ENCODE peak calls at places on chromosome 22, in four cellular contexts. O is hepatocyte, C is fibroblast of lung, A is A549. W is an unnamed sample.

GRCh38 chr22:40504285-40505249 is 132.0 kb downstream of the MRTFA start:
- DNase-seq in O (no peak), C (no peak), A (no peak), W (no peak)

GRCh38 chr22:50622723-50623327 is 5.1 kb downstream of the ARSA start:
- DNase-seq in O (no peak), C (no peak), A (no peak), W (peak; percentile 83)

GRCh38 chr22:44049369-44050231 is 25.5 kb downstream of the PARVB start:
- DNase-seq in O (no peak), C (no peak), A (no peak), W (no peak)

GRCh38 chr22:42869463-42869862 is 12.4 kb upstream of the ARFGAP3 start:
- DNase-seq in O (no peak), C (no peak), A (no peak), W (no peak)

GRCh38 chr22:47165338-47165931 is 403.0 kb downstream of the TBC1D22A start:
- DNase-seq in O (no peak), C (no peak), A (no peak), W (no peak)

GRCh38 chr22:27260087-27260730 is 541.3 kb downstream of the MN1 start:
- DNase-seq in O (no peak), C (no peak), A (no peak), W (no peak)

GRCh38 chr22:29305836-29306174 is 645 bp upstream of the GAS2L1 start:
- DNase-seq in O (no peak), C (no peak), A (no peak), W (no peak)

GRCh38 chr22:44202261-44202789 is 21.6 kb downstream of the PARVG start:
- DNase-seq in O (peak; percentile 48), C (peak; percentile 92), A (no peak), W (no peak)

GRCh38 chr22:29476116-29476515 is 3.9 kb upstream of the NEFH start:
- DNase-seq in O (no peak), C (no peak), A (no peak), W (no peak)

GRCh38 chr22:45548991-45549736 is 46.5 kb downstream of the FBLN1 start:
- DNase-seq in O (peak; percentile 82), C (peak; percentile 92), A (peak; percentile 88), W (no peak)

GRCh38 chr22:29146101-29146560 is 59.6 kb upstream of the EMID1 start:
- DNase-seq in O (no peak), C (no peak), A (no peak), W (no peak)

GRCh38 chr22:28029962-28030361 is 110.9 kb upstream of the PITPNB start:
- DNase-seq in O (no peak), C (no peak), A (no peak), W (no peak)

GRCh38 chr22:46672731-46673130 is 52.5 kb downstream of the GRAMD4 start:
- DNase-seq in O (no peak), C (no peak), A (no peak), W (no peak)

GRCh38 chr22:37048133-37048532 is 3.4 kb upstream of the KCTD17 start:
- DNase-seq in O (no peak), C (peak; percentile 17), A (no peak), W (no peak)

GRCh38 chr22:39306456-39307361 is 12.7 kb downstream of the RPL3 start:
- DNase-seq in O (no peak), C (no peak), A (peak; percentile 54), W (peak; percentile 50)

GRCh38 chr22:44615146-44615545 is 86.9 kb upstream of the PRR5 start:
- DNase-seq in O (no peak), C (no peak), A (no peak), W (no peak)

GRCh38 chr22:44340271-44341239 is 27.8 kb upstream of the SHISAL1 start:
- DNase-seq in O (no peak), C (no peak), A (no peak), W (no peak)

GRCh38 chr22:22855617-22856308 is 31.9 kb upstream of the IGLL5 start:
- DNase-seq in O (peak; percentile 52), C (no peak), A (no peak), W (peak; percentile 37)

GRCh38 chr22:43826142-43827093 is 14.3 kb upstream of the EFCAB6 start:
- DNase-seq in O (peak; percentile 75), C (peak; percentile 82), A (peak; percentile 46), W (peak; percentile 22)

GRCh38 chr22:40753114-40753513 is 66.0 kb downstream of the SLC25A17 start:
- DNase-seq in O (no peak), C (no peak), A (no peak), W (no peak)

GRCh38 chr22:27493797-27494196 is 307.8 kb downstream of the MN1 start:
- DNase-seq in O (no peak), C (no peak), A (no peak), W (no peak)

GRCh38 chr22:46413725-46414379 is 78.3 kb downstream of the TRMU start:
- DNase-seq in O (no peak), C (peak; percentile 43), A (no peak), W (no peak)

GRCh38 chr22:43207386-43207785 is 20.5 kb upstream of the TTLL12 start:
- DNase-seq in O (no peak), C (no peak), A (no peak), W (no peak)

GRCh38 chr22:31346255-31346732 is at the start of gene PATZ1:
- DNase-seq in O (peak; percentile 86), C (peak; percentile 75), A (peak; percentile 88), W (peak; percentile 77)

GRCh38 chr22:49975543-49976389 is 15.2 kb downstream of the PIM3 start:
- DNase-seq in O (no peak), C (peak; percentile 24), A (peak; percentile 41), W (no peak)

GRCh38 chr22:39128508-39128907 is 24.0 kb downstream of the CBX7 start:
- DNase-seq in O (no peak), C (no peak), A (no peak), W (peak; percentile 68)

GRCh38 chr22:21758056-21758455 is 22.5 kb upstream of the YPEL1 start:
- DNase-seq in O (no peak), C (peak; percentile 12), A (no peak), W (no peak)

GRCh38 chr22:21753374-21754111 is 17.9 kb upstream of the YPEL1 start:
- DNase-seq in O (no peak), C (no peak), A (no peak), W (no peak)

GRCh38 chr22:21755855-21756284 is 20.3 kb upstream of the YPEL1 start:
- DNase-seq in O (no peak), C (peak; percentile 85), A (no peak), W (no peak)

GRCh38 chr22:21752276-21752675 is 16.7 kb upstream of the YPEL1 start:
- DNase-seq in O (no peak), C (no peak), A (no peak), W (no peak)

DNA sequence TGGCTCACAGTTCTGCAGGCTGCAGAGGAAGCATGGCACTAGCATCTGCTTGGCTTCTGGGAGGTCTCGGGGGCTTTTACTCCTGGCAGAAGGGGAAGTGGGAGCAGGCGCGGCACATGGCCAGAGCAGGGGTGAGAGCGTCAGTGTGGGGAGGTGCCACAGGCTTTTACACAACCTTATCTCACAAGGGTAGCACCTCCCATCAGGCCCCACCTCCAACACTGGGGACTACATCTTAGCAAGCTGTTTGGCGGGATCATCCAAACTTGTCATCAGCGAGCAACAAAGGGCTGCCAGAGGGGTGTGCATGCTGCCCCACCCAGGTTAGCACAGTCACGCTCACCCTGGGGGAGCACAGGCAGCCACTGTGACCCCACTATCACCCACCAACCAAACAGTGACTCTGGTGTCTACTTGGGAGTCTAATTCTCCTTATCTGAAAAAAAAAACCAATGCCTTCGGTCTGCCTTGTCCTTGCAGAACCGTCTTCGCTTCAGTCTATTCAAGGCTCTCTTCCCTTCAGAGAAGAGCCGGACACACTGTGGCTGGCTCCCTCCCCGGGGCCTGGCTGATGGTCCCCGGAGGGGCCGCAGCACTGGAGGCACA is 19.0 kb upstream of the YPEL1 start:
- DNase-seq in O (no peak), C (peak; percentile 12), A (no peak), W (no peak)
- H3K4me3 ChIP-seq in O (no peak overlapping the region), C (no peak overlapping the region), A (no peak overlapping the region), W (no peak overlapping the region)

GRCh38 chr22:17994424-17995108 is 29.8 kb downstream of the MICAL3 start:
- DNase-seq in O (no peak), C (no peak), A (no peak), W (no peak)
- H3K4me2 ChIP-seq in O (no peak overlapping the region), C (no peak overlapping the region), A (no peak overlapping the region), W (no peak overlapping the region)

DNA sequence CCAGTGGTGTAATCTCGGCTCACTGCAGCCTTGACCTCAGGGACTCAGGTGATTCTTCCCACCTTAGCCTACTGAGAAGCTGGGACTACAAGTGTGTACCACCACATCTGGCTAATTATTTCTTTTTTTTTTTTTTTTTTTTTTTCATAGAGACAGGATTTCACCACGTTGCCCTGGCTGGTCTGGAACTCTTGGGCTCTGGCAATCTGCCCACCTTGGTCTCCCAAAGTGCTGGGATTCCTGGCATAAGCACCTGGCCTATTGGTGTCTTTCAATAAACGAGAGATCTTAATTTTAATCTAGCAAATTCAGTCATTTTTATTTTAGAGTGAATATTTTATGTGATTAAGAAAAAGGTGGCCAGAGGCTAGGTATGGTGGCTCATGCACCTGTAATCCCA is 40.1 kb downstream of the DGCR2 start:
- DNase-seq in O (no peak), C (no peak), A (no peak), W (no peak)
- H3K4me3 ChIP-seq in O (no peak overlapping the region), C (no peak overlapping the region), A (no peak overlapping the region), W (no peak overlapping the region)

GRCh38 chr22:24457894-24458293 is 30.5 kb downstream of the ADORA2A start:
- DNase-seq in O (no peak), C (no peak), A (no peak), W (no peak)

GRCh38 chr22:24455751-24456426 is 28.5 kb downstream of the ADORA2A start:
- DNase-seq in O (no peak), C (no peak), A (no peak), W (no peak)

GRCh38 chr22:24451162-24451561 is 23.8 kb downstream of the ADORA2A start:
- DNase-seq in O (no peak), C (no peak), A (no peak), W (no peak)

GRCh38 chr22:24453853-24454252 is 26.5 kb downstream of the ADORA2A start:
- DNase-seq in O (no peak), C (no peak), A (no peak), W (no peak)

GRCh38 chr22:24455039-24455438 is 27.6 kb downstream of the ADORA2A start:
- DNase-seq in O (no peak), C (no peak), A (no peak), W (no peak)
- H3K4me2 ChIP-seq in O (no peak overlapping the region), C (no peak overlapping the region), A (no peak overlapping the region), W (no peak overlapping the region)

DNA sequence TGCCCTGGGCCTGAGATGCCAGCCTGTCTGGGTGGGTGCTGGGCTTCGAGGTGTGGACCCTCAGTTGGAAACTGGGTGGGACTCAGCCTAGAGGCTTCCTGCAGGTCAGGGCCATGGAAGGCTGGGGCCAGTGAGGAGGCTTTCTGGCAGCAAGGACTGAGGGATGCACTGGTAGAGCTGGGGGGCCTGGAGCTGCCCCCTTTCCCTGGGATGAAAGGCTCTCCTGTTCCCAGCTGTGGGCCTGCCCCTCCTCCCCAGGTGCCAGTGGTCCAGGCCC is 2.5 kb downstream of the SEPTIN5 start:
- DNase-seq in O (no peak), C (no peak), A (no peak), W (no peak)
- H3K4me3 ChIP-seq in O (no peak overlapping the region), C (no peak overlapping the region), A (no peak overlapping the region), W (no peak overlapping the region)